ENCODE peak calls at places on chromosomes 11 and 22, in six cellular contexts. Y, I, Q, U, C and H are unnamed samples.

GRCh38 chr22:30287626-30288413 is 1.5 kb downstream of the CASTOR1 start:
- DNase-seq in Q (peak), U (no peak), I (peak), C (peak), Y (peak), H (peak)

GRCh38 chr11:19869946-19870589 is 157.4 kb downstream of the NAV2 start:
- DNase-seq in Y (no peak), Q (no peak), I (no peak), U (no peak), C (no peak), H (no peak)

GRCh38 chr11:46948378-46949131 is 12.0 kb downstream of the CSTPP1 start:
- DNase-seq in C (no peak), Y (no peak), U (peak), I (no peak), Q (no peak), H (peak)

GRCh38 chr22:47164514-47165337 is 402.3 kb downstream of the TBC1D22A start:
- DNase-seq in Q (no peak), Y (no peak), C (no peak), I (peak), U (no peak), H (no peak)

GRCh38 chr11:134664447-134664846 is 252.4 kb upstream of the B3GAT1 start:
- DNase-seq in I (no peak), C (no peak), Y (no peak), Q (no peak), U (no peak), H (no peak)

GRCh38 chr11:7252683-7253213 is 1.0 kb downstream of the SYT9 start:
- DNase-seq in U (no peak), C (no peak), I (peak), Y (no peak), Q (no peak), H (no peak)

GRCh38 chr11:78319453-78319955 is 98.1 kb downstream of the GAB2 start:
- DNase-seq in I (no peak), Q (no peak), Y (no peak), U (no peak), C (no peak), H (no peak)

GRCh38 chr22:24753919-24754318 is 20.6 kb downstream of the PIWIL3 start:
- DNase-seq in U (no peak), Q (no peak), Y (no peak), C (no peak), I (no peak), H (no peak)

GRCh38 chr11:131579932-131580387 is 209.5 kb downstream of the NTM start:
- DNase-seq in U (no peak), Q (peak), I (no peak), Y (peak), C (no peak), H (peak)

GRCh38 chr11:102367364-102367763 is 20.4 kb downstream of the BIRC2 start:
- DNase-seq in U (no peak), Y (peak), Q (no peak), C (peak), I (no peak), H (no peak)

GRCh38 chr11:100403817-100404216 is 283.3 kb upstream of the ARHGAP42 start:
- DNase-seq in U (peak), Y (no peak), I (no peak), Q (no peak), C (no peak), H (no peak)

GRCh38 chr11:15967966-15968365 is 388.4 kb downstream of the SOX6 start:
- DNase-seq in C (no peak), U (no peak), Y (no peak), I (no peak), Q (no peak), H (no peak)

GRCh38 chr11:47377571-47378010 is 756 bp downstream of the SPI1 start:
- DNase-seq in Y (no peak), U (no peak), Q (no peak), C (no peak), I (peak), H (no peak)

GRCh38 chr11:118682372-118682771 is 2.9 kb upstream of the TREH start:
- DNase-seq in C (no peak), I (no peak), Y (no peak), Q (no peak), U (no peak), H (no peak)

GRCh38 chr11:36744375-36745168 is 146.5 kb upstream of the RAG2 start:
- DNase-seq in Q (peak), C (peak), Y (peak), I (peak), U (peak), H (peak)

GRCh38 chr11:19595840-19596751 is 116.5 kb upstream of the NAV2 start:
- DNase-seq in U (no peak), I (no peak), C (no peak), Q (peak), Y (no peak), H (no peak)

GRCh38 chr11:121614661-121615240 is 162.0 kb upstream of the SORL1-AS1 start:
- DNase-seq in Y (no peak), I (no peak), U (no peak), Q (no peak), C (no peak), H (no peak)

GRCh38 chr11:66011239-66011784 is 496 bp upstream of the CST6 start:
- DNase-seq in C (no peak), Q (no peak), I (peak), U (peak), Y (no peak), H (no peak)

GRCh38 chr22:30861131-30861530 is 107.4 kb downstream of the MORC2 start:
- DNase-seq in I (peak), Q (no peak), Y (no peak), U (no peak), C (no peak), H (peak)

GRCh38 chr11:64261556-64262080 is 10.3 kb downstream of the PLCB3 start:
- DNase-seq in U (no peak), Y (no peak), Q (no peak), C (no peak), I (no peak), H (no peak)

GRCh38 chr11:109791337-109791736 is 301.9 kb upstream of the ZC3H12C start:
- DNase-seq in U (no peak), C (no peak), Q (no peak), Y (no peak), I (no peak), H (no peak)

GRCh38 chr11:118353084-118353710 is 6.2 kb upstream of the UBE4A start:
- DNase-seq in I (no peak), Q (no peak), C (peak), U (no peak), Y (peak), H (no peak)

GRCh38 chr11:65625628-65626342 is 10.2 kb downstream of the PCNX3 start:
- DNase-seq in U (no peak), Y (peak), I (peak), Q (peak), C (peak), H (peak)